ENCODE peak calls at places on chromosomes 2 and 18, in five cellular contexts. B, W, N, K and G are unnamed samples.

GRCh38 chr18:23585007-23585871 is 1.1 kb downstream of the NPC1 start:
- DNase-seq in B (no peak), W (peak), N (peak), K (peak), G (peak)

GRCh38 chr18:5309888-5310470 is 14.5 kb upstream of the ZBTB14 start:
- DNase-seq in B (no peak), W (no peak), N (no peak), K (no peak), G (no peak)

GRCh38 chr18:3935316-3935715 is 485.3 kb downstream of the TGIF1 start:
- DNase-seq in B (no peak), W (no peak), N (no peak), K (no peak), G (peak)

GRCh38 chr18:75207298-75208054 is 1.5 kb downstream of the PTGR3 start:
- DNase-seq in B (no peak), W (no peak), N (no peak), K (no peak), G (peak)

GRCh38 chr2:127592761-127593227 is 53.2 kb upstream of the GPR17 start:
- DNase-seq in B (peak), W (no peak), N (no peak), K (peak), G (no peak)

GRCh38 chr2:188623995-188624643 is 332.4 kb downstream of the GULP1 start:
- DNase-seq in B (no peak), W (no peak), N (no peak), K (no peak), G (peak)

GRCh38 chr2:38174646-38175096 is 98.7 kb upstream of the CYP1B1 start:
- DNase-seq in B (no peak), W (no peak), N (no peak), K (no peak), G (peak)

GRCh38 chr2:98455494-98455976 is 10.9 kb downstream of the INPP4A start:
- DNase-seq in B (no peak), W (no peak), N (no peak), K (peak), G (no peak)

GRCh38 chr2:142954488-142954887 is 77.0 kb downstream of the KYNU start:
- DNase-seq in B (no peak), W (no peak), N (no peak), K (no peak), G (no peak)

GRCh38 chr2:58973831-58974281 is 732.7 kb upstream of the FANCL start:
- DNase-seq in B (no peak), W (no peak), N (no peak), K (no peak), G (peak)

GRCh38 chr2:16656087-16656486 is 9.5 kb downstream of the CYRIA start:
- DNase-seq in B (no peak), W (no peak), N (no peak), K (no peak), G (no peak)

GRCh38 chr2:219434718-219435525 is at the start of gene SPEG:
- DNase-seq in B (no peak), W (no peak), N (no peak), K (no peak), G (no peak)

GRCh38 chr2:197306024-197306690 is 4.4 kb downstream of the ANKRD44 start:
- DNase-seq in B (no peak), W (no peak), N (no peak), K (no peak), G (no peak)